ENCODE peak calls at places on chromosome 10, in nine cellular contexts. N is fibroblast of the aortic adventitia; W is NCI-H1436; T is AG20443; O is Peyer's patch; B is activated CD4-positive, alpha-beta T cell treated with anti-CD3 and anti-CD28 coated beads, Interleukin-2, amount 50 U/mL, for 24 hours; Q is left ventricle myocardium superior; Z is hypothalamus; X is AG08395. P is an unnamed sample.

GRCh38 chr10:102435529-102436233 is 3.3 kb upstream of the CUEDC2 start:
- DNase-seq in W (no peak), T (no peak), O (no peak), N (peak), Q (no peak), Z (no peak), X (no peak), B (no peak), P (no peak)

GRCh38 chr10:85492684-85493083 is 873.9 kb downstream of the GRID1 start:
- DNase-seq in N (no peak), B (no peak), T (no peak), O (no peak), Q (no peak), X (no peak), W (no peak), Z (no peak), P (no peak)

GRCh38 chr10:26391701-26392695 is 46.1 kb upstream of the APBB1IP start:
- DNase-seq in T (no peak), N (no peak), B (no peak), W (no peak), Z (no peak), O (no peak), X (no peak), Q (peak), P (no peak)

GRCh38 chr10:9228770-9229169 is 1174.3 kb downstream of the GATA3 start:
- DNase-seq in Q (no peak), T (peak), Z (no peak), O (no peak), B (no peak), X (peak), W (no peak), N (peak), P (no peak)

GRCh38 chr10:28677889-28678686 is 767 bp downstream of the BAMBI start:
- DNase-seq in Z (peak), Q (peak), W (no peak), N (peak), O (no peak), T (peak), B (no peak), X (peak), P (peak)

GRCh38 chr10:82564353-82565218 is 689.6 kb downstream of the NRG3 start:
- DNase-seq in B (no peak), Q (no peak), N (peak), W (no peak), T (no peak), X (no peak), Z (no peak), O (no peak), P (no peak)

GRCh38 chr10:47396311-47396717 is 12.2 kb upstream of the ZNF488 start:
- DNase-seq in W (no peak), Z (no peak), X (no peak), Q (no peak), O (no peak), N (peak), T (peak), B (no peak), P (no peak)

GRCh38 chr10:1150638-1150955 is 94.4 kb downstream of the WDR37 start:
- DNase-seq in Z (no peak), B (no peak), X (no peak), N (no peak), T (no peak), W (no peak), O (no peak), Q (no peak), P (no peak)

GRCh38 chr10:129993621-129994020 is 29.5 kb upstream of the EBF3 start:
- DNase-seq in Z (no peak), T (peak), N (peak), O (no peak), X (peak), B (no peak), Q (no peak), W (no peak), P (no peak)

GRCh38 chr10:119578355-119578754 is 18.4 kb downstream of the TIAL1 start:
- DNase-seq in N (no peak), W (no peak), Q (no peak), X (no peak), T (no peak), Z (no peak), B (no peak), O (no peak), P (no peak)

GRCh38 chr10:24156686-24157085 is 52.3 kb upstream of the KIAA1217 start:
- DNase-seq in W (no peak), O (no peak), X (no peak), Q (no peak), T (no peak), Z (no peak), B (no peak), N (peak), P (no peak)

GRCh38 chr10:76282122-76283030 is 851.0 kb downstream of the LRMDA start:
- DNase-seq in W (peak), T (no peak), X (no peak), Z (no peak), N (peak), B (no peak), O (no peak), Q (no peak), P (no peak)

GRCh38 chr10:29840516-29841276 is 205.9 kb upstream of the SVIL start:
- DNase-seq in X (no peak), B (no peak), N (no peak), Q (no peak), O (no peak), W (no peak), T (no peak), Z (no peak), P (no peak)

GRCh38 chr10:58010076-58010475 is 257.6 kb downstream of the IPMK start:
- DNase-seq in X (no peak), B (no peak), W (peak), Z (no peak), T (no peak), O (no peak), N (no peak), Q (no peak), P (no peak)

GRCh38 chr10:70617798-70618568 is 15.4 kb upstream of the PRF1 start:
- DNase-seq in X (peak), T (peak), W (no peak), Q (peak), Z (no peak), N (peak), O (no peak), B (no peak), P (no peak)

GRCh38 chr10:133335238-133336122 is 1.2 kb downstream of the CALY start:
- DNase-seq in O (peak), B (peak), Q (peak), N (peak), T (peak), Z (no peak), X (peak), W (no peak), P (no peak)

GRCh38 chr10:48215148-48215982 is 59.1 kb downstream of the FRMPD2 start:
- DNase-seq in T (peak), Q (peak), O (no peak), N (peak), W (peak), B (no peak), X (peak), Z (no peak), P (no peak)

GRCh38 chr10:13051126-13051694 is 48.8 kb upstream of the OPTN start:
- DNase-seq in N (no peak), Z (no peak), X (no peak), Q (no peak), W (no peak), B (no peak), T (no peak), O (no peak), P (no peak)

GRCh38 chr10:13698217-13698616 is 111.5 kb downstream of the PRPF18 start:
- DNase-seq in X (peak), W (no peak), Q (peak), B (no peak), T (no peak), Z (no peak), N (no peak), O (no peak), P (no peak)

GRCh38 chr10:3955493-3955892 is 170.5 kb upstream of the KLF6 start:
- DNase-seq in X (no peak), T (no peak), N (no peak), Z (no peak), W (no peak), Q (no peak), B (no peak), O (no peak), P (no peak)

GRCh38 chr10:85537561-85537960 is 829.0 kb downstream of the GRID1 start:
- DNase-seq in T (no peak), Q (no peak), N (no peak), Z (no peak), B (no peak), X (no peak), O (no peak), W (no peak), P (no peak)

GRCh38 chr10:130339911-130340310 is 203.7 kb downstream of the GLRX3 start:
- DNase-seq in O (no peak), T (no peak), N (no peak), B (no peak), W (no peak), X (no peak), Z (no peak), Q (no peak), P (no peak)

GRCh38 chr10:12795723-12796122 is 205.8 kb downstream of the CCDC3 start:
- DNase-seq in N (peak), Q (peak), O (no peak), W (no peak), B (no peak), X (no peak), T (no peak), Z (no peak), P (no peak)

GRCh38 chr10:77111611-77112550 is 525.7 kb downstream of the KCNMA1 start:
- DNase-seq in T (peak), O (no peak), W (peak), Q (no peak), Z (no peak), B (no peak), X (peak), N (peak), P (peak)

GRCh38 chr10:14185501-14186045 is 145.2 kb downstream of the FRMD4A start:
- DNase-seq in Q (no peak), O (peak), X (no peak), W (no peak), N (no peak), B (peak), Z (no peak), T (no peak), P (no peak)

GRCh38 chr10:29533696-29534285 is 101.0 kb downstream of the SVIL start:
- DNase-seq in T (peak), W (no peak), Z (no peak), Q (no peak), N (peak), X (peak), B (no peak), O (no peak), P (no peak)